ENCODE peak calls at places on chromosomes 12 and 14, in four cellular contexts. E is hepatocyte; X is CD8-positive, alpha-beta T cell; R is WERI-Rb-1. S is an unnamed sample.

GRCh38 chr14:77862154-77862783 is 62.4 kb downstream of the ADCK1 start:
- DNase-seq in E (peak; percentile 80), X (peak; percentile 83), R (peak; percentile 88), S (peak; percentile 91)

GRCh38 chr12:75722714-75723200 is 211.3 kb upstream of the KRR1 start:
- DNase-seq in E (peak; percentile 56), X (peak; percentile 60), R (no peak), S (no peak)

GRCh38 chr14:24172261-24172860 is 481 bp downstream of the REC8 start:
- DNase-seq in E (no peak), X (peak; percentile 49), R (peak; percentile 49), S (no peak)

GRCh38 chr12:131832393-131833231 is 4.4 kb downstream of the MMP17 start:
- DNase-seq in E (peak; percentile 7), X (no peak), R (peak; percentile 87), S (no peak)

GRCh38 chr12:88549929-88550328 is 30.3 kb downstream of the KITLG start:
- DNase-seq in E (no peak), X (no peak), R (no peak), S (no peak)

GRCh38 chr12:87667378-87667777 is 361.8 kb downstream of the C12orf50 start:
- DNase-seq in E (peak; percentile 33), X (no peak), R (peak; percentile 9), S (no peak)

GRCh38 chr14:100547633-100548294 is 39.5 kb downstream of the BEGAIN start:
- DNase-seq in E (no peak), X (peak; percentile 51), R (no peak), S (no peak)

GRCh38 chr12:116058574-116058973 is 218.9 kb downstream of the MED13L start:
- DNase-seq in E (no peak), X (no peak), R (no peak), S (no peak)

GRCh38 chr12:117836999-117837736 is 131.6 kb downstream of the KSR2 start:
- DNase-seq in E (peak; percentile 86), X (peak; percentile 77), R (peak; percentile 69), S (peak; percentile 81)

GRCh38 chr12:108907861-108908302 is 28.0 kb downstream of the DAO start:
- DNase-seq in E (no peak), X (no peak), R (no peak), S (no peak)

GRCh38 chr14:93475471-93475870 is 44.7 kb downstream of the UNC79 start:
- DNase-seq in E (no peak), X (no peak), R (no peak), S (no peak)
- H3K36me3 ChIP-seq in E (no peaks in the 10 kb centered on the region), X (no peaks in the 10 kb centered on the region), R (peaks cover 5% of the 10 kb centered on the region), S (no peaks in the 10 kb centered on the region)

DNA sequence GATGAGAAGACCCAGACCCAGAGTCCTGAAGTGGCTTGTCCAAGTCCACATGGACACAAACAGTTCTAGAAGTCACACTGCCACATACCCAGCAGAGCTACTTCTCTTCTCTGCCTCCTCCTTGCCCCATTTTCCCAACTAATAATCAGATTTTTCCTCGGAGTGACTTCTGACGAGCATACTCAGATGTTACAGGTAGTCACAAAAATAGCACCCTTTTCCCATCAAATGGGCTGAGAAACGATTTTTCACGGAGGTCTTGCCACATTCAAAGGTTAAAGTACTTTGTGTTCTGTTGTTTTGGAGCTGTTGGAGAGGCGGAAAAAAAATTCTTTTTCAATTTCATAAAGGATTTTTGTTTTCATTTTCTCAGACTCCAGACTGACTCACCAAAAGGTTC is 232.9 kb downstream of the ZFP36L1 start:
- DNase-seq in E (no peak), X (no peak), R (no peak), S (no peak)
- H3K4me3 ChIP-seq in E (no peak overlapping the region), X (no peak overlapping the region), R (no peak overlapping the region), S (no peak overlapping the region)

DNA sequence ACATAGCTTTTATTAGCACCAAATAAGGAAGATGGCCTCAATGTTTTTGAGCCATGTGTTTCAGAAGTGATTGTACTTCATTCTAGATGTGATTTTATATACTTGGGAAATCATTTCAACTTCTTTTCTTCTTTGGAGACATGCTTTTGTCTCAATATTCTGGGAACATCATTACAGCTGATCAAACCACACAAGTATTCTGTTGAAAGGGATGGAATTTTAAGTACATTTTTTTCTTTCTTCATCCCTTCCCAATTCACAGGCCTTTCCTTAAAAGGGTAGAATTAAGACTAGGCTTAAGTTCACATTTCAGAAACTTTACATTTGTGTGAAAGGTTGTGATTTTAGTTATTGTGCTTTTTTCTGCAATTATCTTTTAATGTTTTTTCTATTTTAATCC is 66.5 kb downstream of the PAPOLA start:
- DNase-seq in E (no peak), X (no peak), R (no peak), S (no peak)
- H3K36me3 ChIP-seq in E (no peaks in the 10 kb centered on the region), X (peaks cover 12% of the 10 kb centered on the region), R (peaks cover 6% of the 10 kb centered on the region), S (peaks cover 4% of the 10 kb centered on the region)

GRCh38 chr14:75282166-75282547 is 3.5 kb downstream of the FOS start:
- DNase-seq in E (peak; percentile 58), X (no peak), R (no peak), S (no peak)

GRCh38 chr14:75283162-75283883 is 4.7 kb downstream of the FOS start:
- DNase-seq in E (peak; percentile 84), X (no peak), R (no peak), S (no peak)

GRCh38 chr14:75280831-75281690 is 2.4 kb downstream of the FOS start:
- DNase-seq in E (peak; percentile 56), X (no peak), R (no peak), S (peak; percentile 29)

GRCh38 chr14:75280448-75280830 is 1.8 kb downstream of the FOS start:
- DNase-seq in E (no peak), X (no peak), R (no peak), S (no peak)

GRCh38 chr14:75281691-75282000 is 3.0 kb downstream of the FOS start:
- DNase-seq in E (no peak), X (no peak), R (no peak), S (no peak)
- H3K4me3 ChIP-seq in E (no peak overlapping the region), X (no peak overlapping the region), R (no peak overlapping the region), S (no peak overlapping the region)

GRCh38 chr14:45103806-45104205 is 19.9 kb downstream of the PRPF39 start:
- DNase-seq in E (no peak), X (no peak), R (no peak), S (no peak)

DNA sequence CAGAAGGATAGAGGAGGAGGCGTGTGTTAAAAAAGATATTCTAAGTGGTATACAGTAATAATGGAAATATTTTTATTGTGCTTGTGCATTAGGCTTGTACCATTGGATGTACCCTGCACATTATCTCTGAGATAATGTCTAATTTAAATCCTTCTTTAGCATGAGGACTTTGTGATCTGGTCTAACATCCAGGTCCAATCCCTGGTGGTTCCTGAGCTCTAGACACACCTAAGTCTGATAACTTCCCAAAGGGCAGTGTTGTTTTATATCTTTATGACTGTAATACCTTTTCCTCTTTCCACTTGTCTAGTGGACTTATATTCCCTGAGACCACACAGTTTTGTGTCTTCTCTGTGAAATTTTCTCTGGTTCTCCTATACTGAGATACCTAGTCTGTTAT is 20.7 kb downstream of the PRPF39 start:
- DNase-seq in E (peak; percentile 13), X (no peak), R (no peak), S (no peak)
- H3K36me3 ChIP-seq in E (peaks cover 7% of the 10 kb centered on the region), X (peaks cover 15% of the 10 kb centered on the region), R (peaks cover 57% of the 10 kb centered on the region), S (peaks cover 9% of the 10 kb centered on the region)

GRCh38 chr12:68932123-68932700 is 759 bp downstream of the CPM start:
- DNase-seq in E (no peak), X (no peak), R (no peak), S (no peak)

GRCh38 chr12:68930178-68930577 is 2.8 kb downstream of the CPM start:
- DNase-seq in E (no peak), X (no peak), R (no peak), S (no peak)

GRCh38 chr12:68933564-68933893 is 558 bp upstream of the CPM start:
- DNase-seq in E (no peak), X (no peak), R (no peak), S (no peak)

GRCh38 chr12:68934392-68934791 is 1.4 kb upstream of the CPM start:
- DNase-seq in E (no peak), X (no peak), R (no peak), S (no peak)

GRCh38 chr12:68932701-68933563 is at the start of gene CPM:
- DNase-seq in E (peak; percentile 90), X (peak; percentile 75), R (peak; percentile 71), S (peak; percentile 90)
- H3K4me3 ChIP-seq in E (peak within 1 kb of the TSS; percentile 75), X (peak within 1 kb of the TSS; percentile 52), R (peak within 1 kb of the TSS; percentile 66), S (peak within 1 kb of the TSS; percentile 60)

DNA sequence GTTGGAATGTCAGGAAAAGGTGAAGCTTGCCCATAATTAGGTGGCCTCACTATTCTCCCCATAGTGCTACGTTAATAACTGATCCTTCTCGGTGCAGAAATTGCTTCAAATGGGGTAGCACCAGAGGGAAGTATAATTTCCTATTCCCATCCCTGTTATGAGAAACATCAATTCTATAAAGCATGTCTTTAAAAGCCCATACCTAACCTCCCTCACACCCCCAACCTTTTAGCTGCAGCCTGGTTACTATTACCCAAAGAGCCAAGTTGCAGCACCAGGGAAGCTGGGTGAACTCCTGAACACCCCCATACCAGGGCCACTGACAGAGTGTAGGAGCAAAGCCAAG is 15.2 kb downstream of the RBM23 start:
- DNase-seq in E (no peak), X (no peak), R (no peak), S (no peak)
- H3K36me3 ChIP-seq in E (no peaks in the 10 kb centered on the region), X (peaks cover 65% of the 10 kb centered on the region), R (peaks cover 73% of the 10 kb centered on the region), S (peaks cover 36% of the 10 kb centered on the region)

GRCh38 chr14:41073544-41073943 is 533.1 kb upstream of the LRFN5 start:
- DNase-seq in E (no peak), X (no peak), R (no peak), S (no peak)

GRCh38 chr14:41072776-41073175 is 533.9 kb upstream of the LRFN5 start:
- DNase-seq in E (no peak), X (no peak), R (no peak), S (no peak)

GRCh38 chr14:41071351-41071750 is 535.3 kb upstream of the LRFN5 start:
- DNase-seq in E (no peak), X (no peak), R (no peak), S (no peak)
- H3K4me3 ChIP-seq in E (no peak overlapping the region), X (no peak overlapping the region), R (no peak overlapping the region), S (no peak overlapping the region)

GRCh38 chr14:70947739-70948138 is 40.5 kb downstream of the PCNX1 start:
- DNase-seq in E (no peak), X (no peak), R (no peak), S (no peak)

GRCh38 chr14:70942342-70942706 is 35.1 kb downstream of the PCNX1 start:
- DNase-seq in E (no peak), X (no peak), R (no peak), S (no peak)

GRCh38 chr14:70943838-70944237 is 36.6 kb downstream of the PCNX1 start:
- DNase-seq in E (no peak), X (no peak), R (no peak), S (no peak)
- H3K36me3 ChIP-seq in E (no peaks in the 10 kb centered on the region), X (peaks cover 11% of the 10 kb centered on the region), R (peaks cover 16% of the 10 kb centered on the region), S (peaks cover 4% of the 10 kb centered on the region)

S was measured in H7.